ENCODE peak calls at places on chromosomes 3 and 15, in seven cellular contexts. O is A549, B is upper lobe of left lung, Z is stomach, W is transverse colon, X is suprapubic skin, K is K562. L is an unnamed sample.
A peak's percentile ranks its signal among the peaks of the same experiment; 100 is the strongest.

GRCh38 chr15:66879968-66880367 is 177.9 kb downstream of the SMAD6 start:
- DNase-seq in Z (no peak), B (no peak), W (no peak), K (no peak), X (no peak), O (no peak), L (no peak)

GRCh38 chr15:22930782-22931484 is 49.2 kb downstream of the CYFIP1 start:
- DNase-seq in O (no peak), K (no peak), W (peak; percentile 56), B (no peak), X (no peak), Z (peak; percentile 82), L (no peak)

GRCh38 chr3:195196266-195196665 is 74.7 kb downstream of the XXYLT1 start:
- DNase-seq in K (no peak), O (no peak), Z (peak; percentile 3), W (no peak), X (no peak), B (peak; percentile 6), L (peak; percentile 10)

GRCh38 chr15:62269504-62269903 is 104.4 kb upstream of the C2CD4B start:
- DNase-seq in O (no peak), B (no peak), X (no peak), Z (no peak), K (no peak), W (no peak), L (no peak)

GRCh38 chr3:123971416-123971815 is 10.4 kb upstream of the CCDC14 start:
- DNase-seq in W (no peak), Z (no peak), X (no peak), O (no peak), K (no peak), B (no peak), L (no peak)

GRCh38 chr3:19106307-19106706 is 42.0 kb upstream of the KCNH8 start:
- DNase-seq in X (no peak), K (no peak), B (no peak), Z (no peak), W (no peak), O (no peak), L (no peak)

GRCh38 chr3:57951106-57951882 is 56.9 kb upstream of the FLNB start:
- DNase-seq in O (peak; percentile 65), K (peak; percentile 70), Z (peak; percentile 48), X (peak; percentile 65), W (peak; percentile 60), B (peak; percentile 70), L (peak; percentile 59)

GRCh38 chr3:127087441-127087840 is 104.5 kb downstream of the PLXNA1 start:
- DNase-seq in K (no peak), W (no peak), O (no peak), B (no peak), X (no peak), Z (no peak), L (no peak)

GRCh38 chr15:41160639-41161315 is 44.7 kb upstream of the INO80 start:
- DNase-seq in B (peak; percentile 37), O (no peak), X (no peak), Z (no peak), K (no peak), W (no peak), L (no peak)

GRCh38 chr3:70156808-70157207 is 155.6 kb downstream of the MDFIC2 start:
- DNase-seq in Z (no peak), W (no peak), K (no peak), B (no peak), O (no peak), X (no peak), L (no peak)

DNA sequence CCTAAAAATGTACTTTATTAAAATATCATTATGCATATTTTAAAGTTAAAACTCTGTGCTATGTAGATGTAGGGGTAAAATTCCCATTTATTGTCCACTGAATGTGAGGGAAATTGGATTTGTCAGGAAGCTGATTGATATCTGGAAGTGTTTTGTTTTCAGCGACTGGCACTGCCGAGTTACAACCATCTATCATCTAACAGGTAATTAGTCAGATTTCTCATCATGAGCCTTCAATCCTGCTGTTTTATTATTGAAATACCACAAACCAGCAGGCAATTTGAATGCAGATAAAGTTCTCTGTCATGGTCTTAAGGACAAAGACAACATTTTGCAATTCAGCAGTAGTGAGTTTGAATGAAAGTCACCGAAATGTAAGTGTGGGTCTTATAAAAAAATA is 40.5 kb downstream of the ZIC1 start:
- DNase-seq in W (no peak), B (no peak), X (no peak), Z (no peak), O (no peak), K (no peak), L (no peak)
- TF ChIP-seq EP300 in W (no peak), B (no peak), X (no peak), Z (no peak), O (no peak), K (no peak), L (no peak)

GRCh38 chr15:64162869-64163661 is at the start of gene PPIB:
- DNase-seq in O (peak; percentile 98), Z (peak; percentile 99), W (peak; percentile 98), K (peak; percentile 97), B (peak; percentile 98), X (peak; percentile 98), L (peak; percentile 99)
- TF ChIP-seq EP300 in O (no peak), Z (no peak), W (no peak), K (no peak), B (no peak), X (no peak), L (no peak)

GRCh38 chr3:51941798-51942602 is at the start of the genes PARP3 and RRP9:
- DNase-seq in O (peak; percentile 97), W (peak; percentile 100), B (peak; percentile 100), X (peak; percentile 100), K (peak; percentile 98), Z (peak; percentile 100), L (peak; percentile 100)
- TF ChIP-seq EP300 in O (no peak), W (no peak), B (no peak), X (no peak), K (no peak), Z (no peak), L (no peak)

DNA sequence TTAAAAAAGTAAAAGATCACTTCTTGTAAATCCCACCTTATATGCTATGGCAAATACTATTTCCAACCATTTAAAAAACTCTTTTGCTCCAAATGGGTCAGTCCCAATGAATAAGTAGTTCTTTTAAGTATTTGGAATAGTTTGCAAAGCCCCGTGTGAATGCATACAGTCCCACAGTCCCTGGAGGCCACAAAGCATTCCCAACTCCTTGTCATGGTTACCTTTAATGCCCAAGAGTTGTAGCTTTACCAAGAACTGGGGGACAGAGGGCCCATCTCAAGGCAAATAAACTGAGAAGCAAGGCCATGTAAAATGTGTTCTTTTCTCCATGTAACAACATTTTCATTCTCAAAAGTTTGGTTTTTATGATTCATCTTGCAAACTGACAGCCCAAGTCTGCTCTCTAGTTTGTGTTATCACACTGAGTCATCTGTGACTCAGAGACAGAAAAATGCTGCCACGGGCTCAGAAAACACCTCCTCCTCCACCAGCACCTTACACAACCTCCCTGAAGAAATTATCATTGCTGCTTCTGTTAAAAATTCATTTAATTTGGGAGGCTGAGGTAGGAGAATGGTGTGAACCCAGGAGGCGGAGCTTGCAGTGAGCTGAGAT is 336.2 kb downstream of the ERC2 start:
- DNase-seq in W (no peak), X (no peak), Z (no peak), K (peak; percentile 49), B (no peak), O (peak; percentile 65), L (no peak)
- TF ChIP-seq EP300 in W (no peak), X (no peak), Z (no peak), K (no peak), B (no peak), O (peak; percentile 43), L (no peak)

GRCh38 chr3:188901671-188902331 is 270.0 kb upstream of the TPRG1 start:
- DNase-seq in Z (no peak), X (no peak), O (no peak), W (no peak), B (no peak), K (no peak), L (no peak)

GRCh38 chr3:188904670-188905069 is 267.1 kb upstream of the TPRG1 start:
- DNase-seq in O (no peak), X (no peak), W (no peak), B (no peak), K (no peak), Z (no peak), L (no peak)

GRCh38 chr3:188901126-188901525 is 270.6 kb upstream of the TPRG1 start:
- DNase-seq in B (no peak), X (no peak), K (no peak), O (no peak), W (no peak), Z (no peak), L (no peak)

GRCh38 chr3:188899887-188900286 is 271.9 kb upstream of the TPRG1 start:
- DNase-seq in W (no peak), X (no peak), Z (no peak), B (peak; percentile 45), O (no peak), K (no peak), L (no peak)

GRCh38 chr3:188900421-188900941 is 271.3 kb upstream of the TPRG1 start:
- DNase-seq in W (no peak), Z (no peak), X (no peak), O (peak; percentile 8), B (no peak), K (no peak), L (no peak)
- TF ChIP-seq EP300 in W (no peak), Z (no peak), X (no peak), O (no peak), B (no peak), K (no peak), L (no peak)

GRCh38 chr3:48439820-48440589 is at the start of the genes CCDC51 and TMA7:
- DNase-seq in Z (peak; percentile 99), X (peak; percentile 100), W (peak; percentile 99), K (peak; percentile 97), B (peak; percentile 98), O (peak; percentile 97), L (peak; percentile 99)
- TF ChIP-seq EP300 in Z (no peak), X (no peak), W (no peak), K (no peak), B (no peak), O (no peak), L (no peak)

L was measured in ovary.